ENCODE peak calls at places on chromosomes 4 and X, in ten cellular contexts. Q is neural crest cell, D is breast epithelium, A is tibial nerve, K is GM10248, J is lung, E is choroid plexus epithelial cell, S is cardiac muscle cell, M is HCT116, F is NB4. O is an unnamed sample.

GRCh38 chr4:154908168-154908567 is 127.1 kb downstream of the RBM46 start:
- DNase-seq in Q (no peak), D (no peak), A (no peak), K (no peak), J (no peak), E (no peak), S (no peak), M (no peak), F (no peak), O (no peak)

GRCh38 chrX:125522752-125523151 is 203.1 kb downstream of the TEX13C start:
- DNase-seq in Q (no peak), D (no peak), A (no peak), K (no peak), J (no peak), E (no peak), S (no peak), M (no peak), F (no peak), O (no peak)

GRCh38 chrX:47568656-47569295 is 7.8 kb downstream of the ARAF start:
- DNase-seq in Q (peak), D (no peak), A (no peak), K (no peak), J (no peak), E (no peak), S (peak), M (no peak), F (peak), O (no peak)

GRCh38 chrX:108456971-108457477 is 17.4 kb downstream of the COL4A5 start:
- DNase-seq in Q (no peak), D (no peak), A (no peak), K (no peak), J (no peak), E (no peak), S (no peak), M (no peak), F (no peak), O (no peak)

GRCh38 chrX:3520987-3521875 is 174.8 kb upstream of the MXRA5 start:
- DNase-seq in Q (no peak), D (no peak), A (no peak), K (no peak), J (no peak), E (peak), S (no peak), M (no peak), F (no peak), O (no peak)

GRCh38 chrX:431492-432132 is 44.9 kb upstream of the PPP2R3B start:
- DNase-seq in Q (no peak), D (no peak), A (no peak), K (no peak), J (no peak), E (no peak), S (no peak), M (no peak), F (no peak), O (no peak)

GRCh38 chrX:80876877-80877276 is 67.2 kb upstream of the BRWD3 start:
- DNase-seq in Q (no peak), D (no peak), A (no peak), K (peak), J (no peak), E (peak), S (peak), M (peak), F (peak), O (no peak)

GRCh38 chr4:120008075-120008474 is 58.6 kb downstream of the MAD2L1 start:
- DNase-seq in Q (no peak), D (no peak), A (no peak), K (no peak), J (no peak), E (no peak), S (no peak), M (no peak), F (no peak), O (no peak)

GRCh38 chr4:144820115-144820514 is 174.2 kb downstream of the HHIP start:
- DNase-seq in Q (no peak), D (no peak), A (no peak), K (no peak), J (no peak), E (peak), S (no peak), M (no peak), F (no peak), O (no peak)

GRCh38 chr4:161364681-161365080 is 799.1 kb downstream of the FSTL5 start:
- DNase-seq in Q (no peak), D (no peak), A (no peak), K (no peak), J (no peak), E (no peak), S (no peak), M (no peak), F (no peak), O (no peak)

GRCh38 chrX:154138857-154139256 is 5.2 kb upstream of the OPN1LW start:
- DNase-seq in Q (no peak), D (no peak), A (no peak), K (no peak), J (no peak), E (no peak), S (no peak), M (no peak), F (no peak), O (no peak)

GRCh38 chr4:6435010-6435409 is 37.4 kb downstream of the PPP2R2C start:
- DNase-seq in Q (no peak), D (no peak), A (no peak), K (no peak), J (no peak), E (no peak), S (no peak), M (no peak), F (no peak), O (no peak)

GRCh38 chrX:123834116-123834515 is 25.7 kb upstream of the XIAP start:
- DNase-seq in Q (no peak), D (no peak), A (no peak), K (no peak), J (no peak), E (no peak), S (no peak), M (no peak), F (no peak), O (no peak)

GRCh38 chr4:7166286-7166685 is 26.1 kb upstream of the SORCS2 start:
- DNase-seq in Q (no peak), D (peak), A (no peak), K (no peak), J (no peak), E (no peak), S (no peak), M (no peak), F (no peak), O (peak)

GRCh38 chr4:48329976-48330375 is 11.4 kb upstream of the SLAIN2 start:
- DNase-seq in Q (no peak), D (no peak), A (no peak), K (no peak), J (no peak), E (peak), S (no peak), M (no peak), F (no peak), O (no peak)

GRCh38 chr4:122152699-122153328 is 683 bp downstream of the BLTP1 start:
- DNase-seq in Q (peak), D (no peak), A (no peak), K (peak), J (no peak), E (peak), S (peak), M (no peak), F (peak), O (peak)

GRCh38 chr4:188439641-188440311 is 300.5 kb downstream of the TRIML1 start:
- DNase-seq in Q (no peak), D (no peak), A (no peak), K (no peak), J (no peak), E (no peak), S (peak), M (no peak), F (no peak), O (no peak)

GRCh38 chr4:30912098-30912719 is 192.0 kb downstream of the PCDH7 start:
- DNase-seq in Q (no peak), D (no peak), A (no peak), K (no peak), J (no peak), E (peak), S (peak), M (no peak), F (no peak), O (no peak)

GRCh38 chr4:122819708-122820449 is 6.8 kb upstream of the FGF2 start:
- DNase-seq in Q (no peak), D (no peak), A (no peak), K (no peak), J (no peak), E (peak), S (no peak), M (no peak), F (peak), O (no peak)

GRCh38 chr4:5863461-5864113 is 29.3 kb downstream of the CRMP1 start:
- DNase-seq in Q (no peak), D (no peak), A (no peak), K (no peak), J (no peak), E (peak), S (no peak), M (peak), F (peak), O (no peak)

GRCh38 chr4:9987749-9988346 is 33.4 kb downstream of the SLC2A9 start:
- DNase-seq in Q (no peak), D (no peak), A (no peak), K (peak), J (no peak), E (no peak), S (no peak), M (no peak), F (no peak), O (no peak)

GRCh38 chrX:120790552-120790951 is 85.1 kb downstream of the CT47B1 start:
- DNase-seq in Q (no peak), D (no peak), A (no peak), K (no peak), J (no peak), E (no peak), S (no peak), M (no peak), F (no peak), O (no peak)

GRCh38 chrX:24395775-24396174 is 35.3 kb downstream of the SUPT20HL1 start:
- DNase-seq in Q (peak), D (no peak), A (no peak), K (peak), J (peak), E (peak), S (peak), M (peak), F (peak), O (peak)

GRCh38 chr4:10172278-10173038 is 55.9 kb upstream of the WDR1 start:
- DNase-seq in Q (no peak), D (no peak), A (no peak), K (no peak), J (no peak), E (peak), S (no peak), M (no peak), F (no peak), O (no peak)

GRCh38 chr4:153792007-153792892 is 3.4 kb upstream of the SFRP2 start:
- DNase-seq in Q (peak), D (no peak), A (peak), K (peak), J (peak), E (peak), S (peak), M (no peak), F (peak), O (peak)

GRCh38 chr4:107247738-107248137 is 211.6 kb upstream of the DKK2 start:
- DNase-seq in Q (no peak), D (no peak), A (no peak), K (no peak), J (no peak), E (no peak), S (no peak), M (no peak), F (no peak), O (no peak)

GRCh38 chrX:38879631-38880220 is 78.5 kb downstream of the MID1IP1 start:
- DNase-seq in Q (no peak), D (no peak), A (no peak), K (peak), J (no peak), E (no peak), S (no peak), M (no peak), F (peak), O (no peak)

GRCh38 chrX:94400488-94400887 is 726.5 kb downstream of the FAM133A start:
- DNase-seq in Q (no peak), D (no peak), A (no peak), K (peak), J (no peak), E (no peak), S (no peak), M (no peak), F (no peak), O (no peak)

GRCh38 chr4:68927165-68927564 is 24.4 kb downstream of the UGT2A3 start:
- DNase-seq in Q (no peak), D (no peak), A (no peak), K (no peak), J (no peak), E (no peak), S (no peak), M (no peak), F (no peak), O (no peak)

GRCh38 chrX:15336023-15336413 is 695 bp upstream of the PIGA start:
- DNase-seq in Q (no peak), D (no peak), A (no peak), K (no peak), J (no peak), E (peak), S (peak), M (no peak), F (peak), O (no peak)

GRCh38 chrX:38939067-38939466 is 137.8 kb downstream of the MID1IP1 start:
- DNase-seq in Q (no peak), D (no peak), A (peak), K (no peak), J (no peak), E (peak), S (no peak), M (no peak), F (no peak), O (no peak)

GRCh38 chrX:69748055-69748454 is 132.1 kb downstream of the EDA start:
- DNase-seq in Q (no peak), D (no peak), A (no peak), K (no peak), J (no peak), E (no peak), S (no peak), M (no peak), F (no peak), O (no peak)
- TF ChIP-seq CTCF in Q (no peak), D (no peak), A (no peak), K (no peak), J (no peak), E (no peak), S (no peak), M (no peak), F (no peak), O (no peak)

GRCh38 chr4:83036991-83037390 is 2.0 kb downstream of the COPS4 start:
- DNase-seq in Q (no peak), D (no peak), A (no peak), K (no peak), J (no peak), E (no peak), S (no peak), M (no peak), F (peak), O (no peak)

GRCh38 chr4:83040269-83040668 is 5.3 kb downstream of the COPS4 start:
- DNase-seq in Q (no peak), D (no peak), A (no peak), K (no peak), J (no peak), E (no peak), S (no peak), M (no peak), F (no peak), O (no peak)

GRCh38 chr4:83028976-83029375 is 6.0 kb upstream of the COPS4 start:
- DNase-seq in Q (no peak), D (no peak), A (no peak), K (no peak), J (no peak), E (no peak), S (no peak), M (no peak), F (no peak), O (no peak)

GRCh38 chr4:83029688-83030087 is 5.3 kb upstream of the COPS4 start:
- DNase-seq in Q (no peak), D (no peak), A (no peak), K (no peak), J (no peak), E (no peak), S (no peak), M (no peak), F (no peak), O (no peak)

GRCh38 chr4:83034630-83035494 is at the start of gene COPS4:
- DNase-seq in Q (peak), D (peak), A (peak), K (peak), J (peak), E (peak), S (peak), M (peak), F (peak), O (peak)
- TF ChIP-seq CTCF in Q (peak), D (peak), A (peak), K (no peak), J (peak), E (peak), S (peak), M (no peak), F (no peak), O (no peak)

GRCh38 chrX:53831662-53832635 is 145.4 kb upstream of the HUWE1 start:
- DNase-seq in Q (peak), D (no peak), A (no peak), K (peak), J (no peak), E (peak), S (peak), M (peak), F (peak), O (no peak)
- TF ChIP-seq CTCF in Q (peak), D (no peak), A (no peak), K (no peak), J (peak), E (peak), S (peak), M (peak), F (peak), O (no peak)

DNA sequence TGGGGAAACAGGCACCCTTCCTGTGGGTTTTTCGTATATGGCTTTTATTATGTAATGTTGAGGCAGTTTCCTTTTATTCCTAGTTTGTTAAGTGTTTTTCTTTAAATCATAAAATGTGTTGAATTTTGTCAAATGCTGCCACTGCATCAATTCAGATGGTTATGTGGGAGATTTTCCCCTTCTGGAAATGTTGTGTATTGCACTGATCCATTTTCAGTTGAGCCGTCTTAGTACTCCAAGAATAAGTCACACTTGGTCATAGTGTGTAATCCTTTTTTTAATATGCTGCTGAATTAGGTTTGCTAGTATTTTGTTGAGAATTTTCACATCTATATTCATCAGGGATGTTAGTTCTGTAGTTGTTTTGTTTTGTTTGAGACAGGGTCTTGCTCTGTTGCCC is 9.5 kb upstream of the CTBP1 start:
- DNase-seq in Q (no peak), D (no peak), A (no peak), K (no peak), J (no peak), E (no peak), S (no peak), M (no peak), F (no peak), O (no peak)
- TF ChIP-seq CTCF in Q (peak), D (no peak), A (no peak), K (no peak), J (no peak), E (peak), S (no peak), M (no peak), F (no peak), O (no peak)

DNA sequence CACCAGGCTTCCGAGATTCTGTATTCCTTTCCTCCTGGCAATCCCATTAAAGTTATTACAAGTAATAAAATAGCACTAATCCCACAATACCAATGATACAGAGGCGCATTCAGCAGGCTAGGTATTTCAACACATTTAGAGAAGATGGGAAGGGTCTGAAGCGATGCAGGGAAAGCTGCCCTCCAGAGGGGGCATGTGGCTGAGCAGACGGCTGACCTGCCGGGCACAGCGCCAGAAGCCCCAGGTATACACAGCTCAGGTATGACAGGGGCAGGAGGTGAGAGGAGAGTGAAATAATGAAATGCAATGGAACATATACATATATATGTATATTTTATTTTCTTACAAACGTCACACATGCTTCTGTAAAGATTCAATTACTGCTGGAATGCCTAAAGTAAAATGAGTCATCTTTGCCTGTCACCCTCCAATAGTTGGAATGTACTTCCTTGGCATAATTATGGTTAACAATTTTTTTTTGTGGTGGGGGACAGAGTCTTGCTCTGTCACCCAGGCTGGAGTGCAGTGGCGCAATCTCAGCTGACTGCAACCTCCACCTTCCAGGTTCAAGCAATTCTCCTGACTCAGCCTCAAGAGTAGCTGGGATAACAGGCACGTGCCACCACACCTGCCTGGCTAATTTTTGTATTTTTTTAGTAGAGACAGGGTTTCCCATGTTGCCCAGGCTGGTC is 21.3 kb upstream of the CDKN2AIP start:
- DNase-seq in Q (no peak), D (no peak), A (no peak), K (no peak), J (no peak), E (peak), S (no peak), M (no peak), F (no peak), O (no peak)
- TF ChIP-seq CTCF in Q (no peak), D (no peak), A (no peak), K (no peak), J (no peak), E (no peak), S (no peak), M (no peak), F (no peak), O (no peak)

DNA sequence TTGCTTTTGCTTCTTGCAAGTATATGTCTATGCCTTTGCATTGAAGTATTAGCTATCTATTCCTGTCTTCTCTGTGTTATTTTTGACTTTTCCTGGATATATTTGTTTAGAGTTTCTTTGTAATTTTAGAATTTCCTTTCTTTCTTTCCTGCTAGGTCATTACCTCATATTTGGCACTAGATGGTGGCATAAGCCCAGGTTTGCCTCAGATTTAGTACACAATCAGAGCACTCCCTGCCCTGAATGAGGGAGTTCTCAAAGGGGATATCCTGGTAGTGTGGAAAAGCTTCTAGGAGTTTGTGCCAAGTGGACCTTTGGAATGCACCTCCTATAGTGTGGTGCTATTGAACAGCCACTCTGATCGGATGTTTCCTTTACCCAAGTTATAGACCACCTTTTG is 181.6 kb downstream of the UGT8 start:
- DNase-seq in Q (no peak), D (no peak), A (no peak), K (no peak), J (no peak), E (peak), S (peak), M (peak), F (peak), O (no peak)
- TF ChIP-seq CTCF in Q (peak), D (no peak), A (no peak), K (peak), J (no peak), E (peak), S (peak), M (peak), F (no peak), O (no peak)